ENCODE peak calls at places on chromosomes 4 and X, in ten cellular contexts. One of them, this sample, is unnamed.

GRCh38 chr4:122588453-122589238 is 32.2 kb downstream of the IL21 start:
- DNase-seq in dermis blood vessel endothelial cell: no peak
- DNase-seq in NCI-H1105: no peak
- DNase-seq in upper lobe of right lung: no peak
- DNase-seq in stimulated activated CD4-positive, alpha-beta T cell treated with anti-CD3 and anti-CD28 coated beads, Interleukin-12 subunit alpha, Interleukin-12 subunit beta, amount 100 ng/mL, for 48 hours: no peak
- DNase-seq in A549: no peak
- DNase-seq in iris pigment epithelial cell: peak; percentile 59
- DNase-seq in left cardiac atrium: no peak
- DNase-seq in pons: peak; percentile 36
- DNase-seq in T-helper 2 cell: no peak
- DNase-seq in this sample: peak; percentile 23

GRCh38 chrX:16012250-16012649 is 111.1 kb upstream of the GRPR start:
- DNase-seq in dermis blood vessel endothelial cell: no peak
- DNase-seq in NCI-H1105: no peak
- DNase-seq in upper lobe of right lung: no peak
- DNase-seq in stimulated activated CD4-positive, alpha-beta T cell treated with anti-CD3 and anti-CD28 coated beads, Interleukin-12 subunit alpha, Interleukin-12 subunit beta, amount 100 ng/mL, for 48 hours: no peak
- DNase-seq in A549: no peak
- DNase-seq in iris pigment epithelial cell: no peak
- DNase-seq in left cardiac atrium: no peak
- DNase-seq in pons: no peak
- DNase-seq in T-helper 2 cell: no peak
- DNase-seq in this sample: no peak

GRCh38 chr4:36243355-36244256 is 708 bp downstream of the ARAP2 start:
- DNase-seq in dermis blood vessel endothelial cell: no peak
- DNase-seq in NCI-H1105: peak; percentile 56
- DNase-seq in upper lobe of right lung: peak; percentile 85
- DNase-seq in stimulated activated CD4-positive, alpha-beta T cell treated with anti-CD3 and anti-CD28 coated beads, Interleukin-12 subunit alpha, Interleukin-12 subunit beta, amount 100 ng/mL, for 48 hours: peak; percentile 44
- DNase-seq in A549: peak; percentile 3
- DNase-seq in iris pigment epithelial cell: peak; percentile 32
- DNase-seq in left cardiac atrium: peak; percentile 75
- DNase-seq in pons: peak; percentile 67
- DNase-seq in T-helper 2 cell: no peak
- DNase-seq in this sample: peak; percentile 71

GRCh38 chr4:148447672-148448071 is 5.5 kb upstream of the NR3C2 start:
- DNase-seq in dermis blood vessel endothelial cell: peak; percentile 56
- DNase-seq in NCI-H1105: no peak
- DNase-seq in upper lobe of right lung: no peak
- DNase-seq in stimulated activated CD4-positive, alpha-beta T cell treated with anti-CD3 and anti-CD28 coated beads, Interleukin-12 subunit alpha, Interleukin-12 subunit beta, amount 100 ng/mL, for 48 hours: no peak
- DNase-seq in A549: no peak
- DNase-seq in iris pigment epithelial cell: peak; percentile 2
- DNase-seq in left cardiac atrium: no peak
- DNase-seq in pons: peak; percentile 38
- DNase-seq in T-helper 2 cell: peak; percentile 30
- DNase-seq in this sample: no peak

GRCh38 chrX:27987862-27988646 is 6.8 kb upstream of the DCAF8L1 start:
- DNase-seq in dermis blood vessel endothelial cell: peak; percentile 0
- DNase-seq in NCI-H1105: no peak
- DNase-seq in upper lobe of right lung: no peak
- DNase-seq in stimulated activated CD4-positive, alpha-beta T cell treated with anti-CD3 and anti-CD28 coated beads, Interleukin-12 subunit alpha, Interleukin-12 subunit beta, amount 100 ng/mL, for 48 hours: no peak
- DNase-seq in A549: no peak
- DNase-seq in iris pigment epithelial cell: no peak
- DNase-seq in left cardiac atrium: no peak
- DNase-seq in pons: no peak
- DNase-seq in T-helper 2 cell: no peak
- DNase-seq in this sample: no peak

GRCh38 chr4:149211961-149212360 is 603.7 kb downstream of the IQCM start:
- DNase-seq in dermis blood vessel endothelial cell: no peak
- DNase-seq in NCI-H1105: no peak
- DNase-seq in upper lobe of right lung: no peak
- DNase-seq in stimulated activated CD4-positive, alpha-beta T cell treated with anti-CD3 and anti-CD28 coated beads, Interleukin-12 subunit alpha, Interleukin-12 subunit beta, amount 100 ng/mL, for 48 hours: no peak
- DNase-seq in A549: no peak
- DNase-seq in iris pigment epithelial cell: no peak
- DNase-seq in left cardiac atrium: no peak
- DNase-seq in pons: no peak
- DNase-seq in T-helper 2 cell: no peak
- DNase-seq in this sample: no peak

GRCh38 chr4:86942185-86942666 is 7.4 kb downstream of the AFF1 start:
- DNase-seq in dermis blood vessel endothelial cell: peak; percentile 52
- DNase-seq in NCI-H1105: no peak
- DNase-seq in upper lobe of right lung: no peak
- DNase-seq in stimulated activated CD4-positive, alpha-beta T cell treated with anti-CD3 and anti-CD28 coated beads, Interleukin-12 subunit alpha, Interleukin-12 subunit beta, amount 100 ng/mL, for 48 hours: no peak
- DNase-seq in A549: no peak
- DNase-seq in iris pigment epithelial cell: peak; percentile 76
- DNase-seq in left cardiac atrium: no peak
- DNase-seq in pons: no peak
- DNase-seq in T-helper 2 cell: no peak
- DNase-seq in this sample: no peak

GRCh38 chr4:3515646-3516045 is 16.6 kb downstream of the LRPAP1 start:
- DNase-seq in dermis blood vessel endothelial cell: no peak
- DNase-seq in NCI-H1105: no peak
- DNase-seq in upper lobe of right lung: no peak
- DNase-seq in stimulated activated CD4-positive, alpha-beta T cell treated with anti-CD3 and anti-CD28 coated beads, Interleukin-12 subunit alpha, Interleukin-12 subunit beta, amount 100 ng/mL, for 48 hours: no peak
- DNase-seq in A549: no peak
- DNase-seq in iris pigment epithelial cell: no peak
- DNase-seq in left cardiac atrium: peak; percentile 14
- DNase-seq in pons: no peak
- DNase-seq in T-helper 2 cell: no peak
- DNase-seq in this sample: no peak

GRCh38 chr4:129822708-129823504 is 727.0 kb downstream of the C4orf33 start:
- DNase-seq in dermis blood vessel endothelial cell: no peak
- DNase-seq in NCI-H1105: peak; percentile 60
- DNase-seq in upper lobe of right lung: peak; percentile 45
- DNase-seq in stimulated activated CD4-positive, alpha-beta T cell treated with anti-CD3 and anti-CD28 coated beads, Interleukin-12 subunit alpha, Interleukin-12 subunit beta, amount 100 ng/mL, for 48 hours: no peak
- DNase-seq in A549: no peak
- DNase-seq in iris pigment epithelial cell: peak; percentile 26
- DNase-seq in left cardiac atrium: peak; percentile 61
- DNase-seq in pons: no peak
- DNase-seq in T-helper 2 cell: no peak
- DNase-seq in this sample: no peak

GRCh38 chrX:104669063-104669462 is 103.1 kb downstream of the IL1RAPL2 start:
- DNase-seq in dermis blood vessel endothelial cell: no peak
- DNase-seq in NCI-H1105: no peak
- DNase-seq in upper lobe of right lung: no peak
- DNase-seq in stimulated activated CD4-positive, alpha-beta T cell treated with anti-CD3 and anti-CD28 coated beads, Interleukin-12 subunit alpha, Interleukin-12 subunit beta, amount 100 ng/mL, for 48 hours: no peak
- DNase-seq in A549: no peak
- DNase-seq in iris pigment epithelial cell: no peak
- DNase-seq in left cardiac atrium: no peak
- DNase-seq in pons: no peak
- DNase-seq in T-helper 2 cell: no peak
- DNase-seq in this sample: no peak

GRCh38 chrX:153935326-153935851 is 552 bp upstream of the NAA10 start:
- DNase-seq in dermis blood vessel endothelial cell: no peak
- DNase-seq in NCI-H1105: no peak
- DNase-seq in upper lobe of right lung: no peak
- DNase-seq in stimulated activated CD4-positive, alpha-beta T cell treated with anti-CD3 and anti-CD28 coated beads, Interleukin-12 subunit alpha, Interleukin-12 subunit beta, amount 100 ng/mL, for 48 hours: no peak
- DNase-seq in A549: no peak
- DNase-seq in iris pigment epithelial cell: no peak
- DNase-seq in left cardiac atrium: no peak
- DNase-seq in pons: no peak
- DNase-seq in T-helper 2 cell: no peak
- DNase-seq in this sample: no peak

GRCh38 chrX:3806630-3807029 is 93.2 kb upstream of the PRKX start:
- DNase-seq in dermis blood vessel endothelial cell: no peak
- DNase-seq in NCI-H1105: no peak
- DNase-seq in upper lobe of right lung: no peak
- DNase-seq in stimulated activated CD4-positive, alpha-beta T cell treated with anti-CD3 and anti-CD28 coated beads, Interleukin-12 subunit alpha, Interleukin-12 subunit beta, amount 100 ng/mL, for 48 hours: no peak
- DNase-seq in A549: no peak
- DNase-seq in iris pigment epithelial cell: no peak
- DNase-seq in left cardiac atrium: no peak
- DNase-seq in pons: no peak
- DNase-seq in T-helper 2 cell: no peak
- DNase-seq in this sample: no peak

GRCh38 chr4:110361921-110362320 is 114.0 kb upstream of the ENPEP start:
- DNase-seq in dermis blood vessel endothelial cell: no peak
- DNase-seq in NCI-H1105: no peak
- DNase-seq in upper lobe of right lung: no peak
- DNase-seq in stimulated activated CD4-positive, alpha-beta T cell treated with anti-CD3 and anti-CD28 coated beads, Interleukin-12 subunit alpha, Interleukin-12 subunit beta, amount 100 ng/mL, for 48 hours: no peak
- DNase-seq in A549: no peak
- DNase-seq in iris pigment epithelial cell: peak; percentile 68
- DNase-seq in left cardiac atrium: no peak
- DNase-seq in pons: no peak
- DNase-seq in T-helper 2 cell: no peak
- DNase-seq in this sample: peak; percentile 15

This sample was measured in Ammon's horn.